ENCODE peak calls at places on chromosomes 12 and 14, in seven cellular contexts. X, S, A, P, L, R and W are unnamed samples.

GRCh38 chr12:14563051-14563450 is 4.6 kb downstream of the PLBD1 start:
- DNase-seq in X (no peak), S (no peak), L (no peak), P (no peak), R (no peak), A (no peak), W (no peak)

GRCh38 chr12:14873440-14874185 is 12.0 kb downstream of the MGP start:
- DNase-seq in P (no peak), R (no peak), S (no peak), A (no peak), L (no peak), X (no peak), W (no peak)

GRCh38 chr12:52925717-52926595 is 21.1 kb upstream of the KRT8 start:
- DNase-seq in A (no peak), R (peak), S (no peak), L (no peak), P (no peak), X (no peak), W (no peak)

GRCh38 chr14:68547305-68548193 is 245.3 kb downstream of the ZFP36L1 start:
- DNase-seq in L (peak), A (no peak), R (no peak), P (no peak), X (no peak), S (peak), W (no peak)

GRCh38 chr12:30296486-30296885 is 399.2 kb downstream of the IPO8 start:
- DNase-seq in L (no peak), X (no peak), P (no peak), A (no peak), R (no peak), S (no peak), W (no peak)

GRCh38 chr14:41285193-41285748 is 321.4 kb upstream of the LRFN5 start:
- DNase-seq in R (peak), A (no peak), S (no peak), X (peak), P (no peak), L (peak), W (no peak)

GRCh38 chr12:45762185-45763110 is 32.9 kb downstream of the ARID2 start:
- DNase-seq in L (peak), R (peak), S (no peak), P (no peak), A (no peak), X (peak), W (no peak)

GRCh38 chr12:30970559-30971202 is 44.1 kb downstream of the TSPAN11 start:
- DNase-seq in S (no peak), R (no peak), X (no peak), P (no peak), L (no peak), A (no peak), W (no peak)

GRCh38 chr12:93682846-93683261 is 5.7 kb downstream of the CRADD start:
- DNase-seq in L (no peak), P (no peak), A (no peak), X (no peak), R (no peak), S (peak), W (no peak)

GRCh38 chr14:73795974-73796373 is 55.7 kb upstream of the PTGR2 start:
- DNase-seq in R (no peak), X (no peak), S (no peak), P (no peak), A (no peak), L (no peak), W (no peak)

GRCh38 chr14:70916300-70916699 is 9.0 kb downstream of the PCNX1 start:
- DNase-seq in P (no peak), R (no peak), L (no peak), A (no peak), X (no peak), S (no peak), W (no peak)

GRCh38 chr12:6828671-6829531 is 694 bp downstream of the P3H3 start:
- DNase-seq in S (no peak), A (no peak), R (peak), P (peak), X (peak), L (peak), W (no peak)

GRCh38 chr12:14396071-14396470 is 30.6 kb downstream of the ATF7IP start:
- DNase-seq in P (no peak), X (no peak), A (no peak), R (peak), S (no peak), L (no peak), W (no peak)

GRCh38 chr12:67909091-67909531 is 80.1 kb upstream of the IFNG-AS1 start:
- DNase-seq in R (no peak), L (peak), P (no peak), X (no peak), A (no peak), S (no peak), W (no peak)

GRCh38 chr12:100687686-100688085 is 106.9 kb upstream of the ANO4 start:
- DNase-seq in L (no peak), S (no peak), R (no peak), X (no peak), P (no peak), A (no peak), W (no peak)

GRCh38 chr12:92078167-92079053 is 67.2 kb downstream of the BTG1 start:
- DNase-seq in R (no peak), X (no peak), S (no peak), P (no peak), L (peak), A (no peak), W (no peak)

GRCh38 chr14:73243748-73244147 is 6.4 kb downstream of the PAPLN start:
- DNase-seq in P (no peak), A (no peak), L (no peak), X (no peak), R (no peak), S (no peak), W (no peak)

GRCh38 chr12:123032736-123033391 is 52.4 kb downstream of the ARL6IP4 start:
- DNase-seq in L (no peak), P (no peak), X (no peak), R (no peak), S (no peak), A (no peak), W (no peak)

GRCh38 chr12:9907769-9908168 is 24.4 kb downstream of the CLEC2A start:
- DNase-seq in S (no peak), P (no peak), R (no peak), L (no peak), A (no peak), X (no peak), W (no peak)

GRCh38 chr12:124088232-124088907 is 115.4 kb downstream of the ZNF664 start:
- DNase-seq in R (no peak), L (no peak), S (no peak), X (no peak), A (no peak), P (no peak), W (no peak)

GRCh38 chr12:98821849-98822248 is 176.8 kb downstream of the APAF1 start:
- DNase-seq in L (no peak), P (no peak), X (no peak), A (no peak), R (no peak), S (no peak), W (no peak)

GRCh38 chr12:21248679-21249078 is 86.0 kb downstream of the SLCO1A2 start:
- DNase-seq in R (peak), S (no peak), P (no peak), L (no peak), A (no peak), X (no peak), W (no peak)

GRCh38 chr14:66709292-66709691 is 201.3 kb downstream of the GPHN start:
- DNase-seq in R (no peak), A (no peak), L (peak), P (no peak), S (no peak), X (no peak), W (no peak)

GRCh38 chr12:53065470-53065869 is 13.7 kb downstream of the SPRYD3 start:
- DNase-seq in L (no peak), X (no peak), R (no peak), A (no peak), S (no peak), P (no peak), W (no peak)

GRCh38 chr14:30115756-30116155 is 188.1 kb upstream of the PRKD1 start:
- DNase-seq in S (no peak), L (no peak), P (no peak), A (no peak), R (no peak), X (no peak), W (no peak)

GRCh38 chr12:52582971-52583456 is 9.4 kb upstream of the KRT74 start:
- DNase-seq in S (peak), A (peak), L (peak), R (peak), X (peak), P (peak), W (peak)